ENCODE peak calls at places on chromosomes 5 and 9, in eight cellular contexts. L, X, A, I, W, M, S and V are unnamed samples.

GRCh38 chr9:128575469-128575868 is 23.1 kb downstream of the SPTAN1 start:
- DNase-seq in L (no peak), X (peak), A (no peak), I (no peak), W (no peak), M (no peak), S (no peak), V (no peak)

GRCh38 chr5:181191526-181192336 is 13.3 kb downstream of the TRIM7 start:
- DNase-seq in L (peak), X (peak), A (peak), I (peak), W (peak), M (peak), S (peak), V (no peak)

GRCh38 chr9:70081120-70081495 is 37.5 kb downstream of the MAMDC2 start:
- DNase-seq in L (no peak), X (peak), A (no peak), I (no peak), W (no peak), M (no peak), S (no peak), V (no peak)

GRCh38 chr5:41335596-41335995 is 122.3 kb upstream of the C6 start:
- DNase-seq in L (no peak), X (no peak), A (no peak), I (no peak), W (no peak), M (no peak), S (no peak), V (no peak)

GRCh38 chr9:113509463-113509862 is 45.9 kb downstream of the RGS3 start:
- DNase-seq in L (no peak), X (peak), A (no peak), I (no peak), W (no peak), M (no peak), S (no peak), V (no peak)

GRCh38 chr5:115551415-115551814 is 6.8 kb upstream of the FEM1C start:
- DNase-seq in L (no peak), X (no peak), A (no peak), I (peak), W (no peak), M (no peak), S (no peak), V (no peak)

GRCh38 chr5:91219803-91220371 is 163.2 kb downstream of the ARRDC3 start:
- DNase-seq in L (peak), X (peak), A (no peak), I (peak), W (no peak), M (peak), S (no peak), V (no peak)

GRCh38 chr5:180808461-180809000 is 5.9 kb upstream of the MGAT1 start:
- DNase-seq in L (no peak), X (no peak), A (peak), I (peak), W (no peak), M (peak), S (no peak), V (no peak)

GRCh38 chr5:171580506-171581265 is 161.2 kb downstream of the FGF18 start:
- DNase-seq in L (no peak), X (no peak), A (no peak), I (no peak), W (no peak), M (no peak), S (no peak), V (no peak)

GRCh38 chr9:113641100-113641885 is 177.8 kb downstream of the RGS3 start:
- DNase-seq in L (no peak), X (peak), A (no peak), I (no peak), W (no peak), M (no peak), S (no peak), V (no peak)

GRCh38 chr9:127216210-127216887 is 48.2 kb upstream of the GARNL3 start:
- DNase-seq in L (no peak), X (no peak), A (no peak), I (no peak), W (no peak), M (no peak), S (no peak), V (no peak)

GRCh38 chr5:67493676-67494075 is 297.1 kb upstream of the CD180 start:
- DNase-seq in L (peak), X (peak), A (peak), I (peak), W (no peak), M (peak), S (no peak), V (no peak)

GRCh38 chr5:31987985-31988710 is 186.0 kb downstream of the GOLPH3 start:
- DNase-seq in L (peak), X (no peak), A (no peak), I (no peak), W (no peak), M (no peak), S (no peak), V (no peak)

GRCh38 chr5:101904736-101905135 is 391.3 kb downstream of the SLCO4C1 start:
- DNase-seq in L (no peak), X (no peak), A (no peak), I (no peak), W (no peak), M (no peak), S (no peak), V (no peak)

GRCh38 chr9:12785251-12785880 is 10.5 kb downstream of the LURAP1L start:
- DNase-seq in L (peak), X (no peak), A (no peak), I (peak), W (no peak), M (no peak), S (no peak), V (no peak)

GRCh38 chr5:157558681-157559080 is 16.9 kb downstream of the ADAM19 start:
- DNase-seq in L (no peak), X (no peak), A (no peak), I (no peak), W (no peak), M (no peak), S (no peak), V (no peak)

GRCh38 chr5:89083791-89084190 is 200.8 kb upstream of the MEF2C start:
- DNase-seq in L (no peak), X (no peak), A (no peak), I (no peak), W (no peak), M (no peak), S (no peak), V (no peak)

GRCh38 chr5:16673241-16673998 is 56.6 kb upstream of the RETREG1 start:
- DNase-seq in L (no peak), X (no peak), A (no peak), I (no peak), W (no peak), M (no peak), S (no peak), V (no peak)

GRCh38 chr9:34406219-34406618 is 29.5 kb upstream of the MYORG start:
- DNase-seq in L (no peak), X (no peak), A (no peak), I (no peak), W (no peak), M (no peak), S (no peak), V (no peak)

GRCh38 chr9:92501671-92502393 is 19.5 kb upstream of the ASPN start:
- DNase-seq in L (peak), X (peak), A (peak), I (peak), W (no peak), M (peak), S (no peak), V (no peak)

GRCh38 chr9:22645893-22646292 is 199.3 kb downstream of the DMRTA1 start:
- DNase-seq in L (no peak), X (no peak), A (no peak), I (no peak), W (no peak), M (no peak), S (no peak), V (no peak)

GRCh38 chr9:5869315-5870019 is 21.2 kb upstream of the MLANA start:
- DNase-seq in L (peak), X (no peak), A (peak), I (peak), W (peak), M (no peak), S (no peak), V (no peak)

GRCh38 chr5:158725223-158725825 is 374.4 kb downstream of the EBF1 start:
- DNase-seq in L (no peak), X (no peak), A (no peak), I (no peak), W (no peak), M (no peak), S (no peak), V (no peak)

GRCh38 chr5:62256161-62257017 is 49.6 kb upstream of the KIF2A start:
- DNase-seq in L (no peak), X (peak), A (no peak), I (peak), W (no peak), M (peak), S (no peak), V (peak)

GRCh38 chr9:95696701-95697100 is 178.8 kb upstream of the ERCC6L2 start:
- DNase-seq in L (no peak), X (no peak), A (peak), I (no peak), W (no peak), M (no peak), S (no peak), V (no peak)

GRCh38 chr9:108786756-108787663 is 68.8 kb downstream of the ACTL7B start:
- DNase-seq in L (peak), X (no peak), A (no peak), I (no peak), W (no peak), M (no peak), S (no peak), V (no peak)

GRCh38 chr9:135338546-135338945 is 141.0 kb upstream of the PPP1R26 start:
- DNase-seq in L (no peak), X (no peak), A (no peak), I (no peak), W (no peak), M (no peak), S (no peak), V (no peak)

GRCh38 chr5:149552038-149552494 is 827 bp upstream of the CSNK1A1 start:
- DNase-seq in L (no peak), X (no peak), A (no peak), I (no peak), W (no peak), M (no peak), S (no peak), V (no peak)

GRCh38 chr5:148748702-148749101 is 77.7 kb upstream of the ADRB2 start:
- DNase-seq in L (no peak), X (no peak), A (no peak), I (no peak), W (no peak), M (no peak), S (no peak), V (no peak)

GRCh38 chr5:143585970-143586369 is 182.5 kb upstream of the NR3C1 start:
- DNase-seq in L (no peak), X (peak), A (no peak), I (peak), W (no peak), M (no peak), S (no peak), V (no peak)

GRCh38 chr5:109325456-109325855 is 84.3 kb downstream of the PJA2 start:
- DNase-seq in L (no peak), X (no peak), A (peak), I (no peak), W (no peak), M (no peak), S (no peak), V (no peak)

GRCh38 chr5:109324941-109325340 is 84.8 kb downstream of the PJA2 start:
- DNase-seq in L (no peak), X (no peak), A (no peak), I (no peak), W (no peak), M (no peak), S (no peak), V (peak)

GRCh38 chr5:109322694-109323093 is 87.1 kb downstream of the PJA2 start:
- DNase-seq in L (no peak), X (no peak), A (no peak), I (no peak), W (no peak), M (no peak), S (no peak), V (no peak)

GRCh38 chr5:109326864-109327263 is 82.9 kb downstream of the PJA2 start:
- DNase-seq in L (no peak), X (no peak), A (no peak), I (no peak), W (no peak), M (no peak), S (no peak), V (no peak)

DNA sequence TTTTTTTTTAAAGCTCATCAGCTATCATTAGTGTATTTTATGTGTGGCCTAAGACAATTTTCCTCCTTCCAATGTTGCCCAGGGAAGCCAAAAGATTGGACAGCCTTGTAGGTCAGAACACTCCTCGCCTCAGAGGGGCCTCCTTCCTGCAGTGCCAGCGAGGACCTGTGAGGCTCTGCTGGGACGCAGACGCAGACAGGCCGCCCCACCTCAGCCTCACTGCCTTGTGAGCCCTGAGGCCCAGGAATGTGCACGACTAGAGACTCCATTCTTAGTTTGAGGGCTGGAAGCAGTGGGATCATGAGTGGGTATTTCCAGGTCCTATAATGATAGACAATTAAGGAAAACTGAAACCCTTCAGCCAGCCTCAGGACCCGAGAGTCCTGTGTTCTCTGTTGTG is 85.4 kb downstream of the PJA2 start:
- DNase-seq in L (no peak), X (no peak), A (no peak), I (no peak), W (no peak), M (no peak), S (no peak), V (no peak)
- H3K9ac ChIP-seq in L (no peak), X (no peak), A (no peak), I (no peak), W (no peak), M (no peak), S (no peak), V (no peak)

DNA sequence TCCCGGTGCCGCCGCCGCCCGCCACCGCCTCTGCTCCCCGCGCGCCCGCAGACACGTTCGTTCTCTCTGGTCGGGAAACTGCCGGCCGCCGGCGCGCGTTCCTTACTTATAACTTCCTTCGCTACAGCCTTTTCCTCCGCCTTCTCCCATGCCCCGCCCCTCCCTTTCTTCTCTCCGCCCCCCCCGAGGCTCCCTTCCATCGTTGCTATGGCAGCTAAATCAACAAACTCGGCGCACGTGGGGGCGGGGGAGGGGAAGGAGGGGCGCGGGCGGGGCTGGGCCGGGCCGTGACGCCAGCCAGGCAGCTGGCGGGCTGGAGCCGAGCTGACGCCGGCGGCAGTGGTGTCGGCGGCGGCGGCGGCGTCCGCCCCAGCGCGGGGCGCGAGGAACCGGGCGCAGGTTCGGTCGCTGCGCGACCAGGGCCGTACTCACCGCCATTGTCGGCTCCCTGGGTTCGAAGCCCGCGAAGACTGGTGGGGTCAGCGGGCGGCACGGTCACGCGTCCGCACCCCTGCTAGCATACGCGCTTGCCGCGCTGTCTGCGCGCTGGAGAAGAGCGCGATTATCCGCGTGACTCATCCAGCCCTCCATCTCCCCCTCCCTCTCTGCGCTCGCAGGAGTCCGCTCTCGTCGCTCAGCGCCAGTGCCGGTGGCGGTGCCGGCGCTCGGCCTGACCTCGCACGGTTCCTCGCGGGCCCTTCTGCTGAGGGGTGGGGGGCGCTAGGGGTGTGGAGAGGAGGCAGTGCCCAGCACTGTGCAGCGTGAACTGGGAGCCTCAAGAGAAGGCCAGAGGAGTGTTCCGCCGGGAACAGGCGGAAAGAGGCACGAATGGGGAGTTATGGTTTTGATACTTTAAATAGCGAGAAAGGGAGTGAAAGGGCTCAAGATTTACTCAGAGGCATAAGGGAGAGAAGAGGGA is at the start of gene KLF4:
- DNase-seq in L (peak), X (peak), A (peak), I (peak), W (peak), M (peak), S (no peak), V (peak)
- TF ChIP-seq POLR2AphosphoS5 in L (peak), X (no peak), A (no peak), I (no peak), W (peak), M (no peak), S (no peak), V (no peak)

GRCh38 chr5:58887721-58888409 is 305.0 kb downstream of the RAB3C start:
- DNase-seq in L (no peak), X (no peak), A (no peak), I (no peak), W (no peak), M (no peak), S (no peak), V (no peak)

GRCh38 chr5:58886315-58887207 is 303.7 kb downstream of the RAB3C start:
- DNase-seq in L (peak), X (peak), A (peak), I (peak), W (peak), M (peak), S (no peak), V (peak)

GRCh38 chr5:58890265-58890664 is 307.4 kb downstream of the RAB3C start:
- DNase-seq in L (no peak), X (no peak), A (no peak), I (no peak), W (no peak), M (no peak), S (no peak), V (no peak)

GRCh38 chr5:58887311-58887710 is 304.4 kb downstream of the RAB3C start:
- DNase-seq in L (no peak), X (no peak), A (no peak), I (no peak), W (no peak), M (no peak), S (no peak), V (no peak)

GRCh38 chr5:58885265-58885664 is 302.4 kb downstream of the RAB3C start:
- DNase-seq in L (no peak), X (no peak), A (no peak), I (no peak), W (no peak), M (no peak), S (no peak), V (no peak)
- H3K9ac ChIP-seq in L (no peak), X (no peak), A (no peak), I (no peak), W (no peak), M (no peak), S (no peak), V (peak)

DNA sequence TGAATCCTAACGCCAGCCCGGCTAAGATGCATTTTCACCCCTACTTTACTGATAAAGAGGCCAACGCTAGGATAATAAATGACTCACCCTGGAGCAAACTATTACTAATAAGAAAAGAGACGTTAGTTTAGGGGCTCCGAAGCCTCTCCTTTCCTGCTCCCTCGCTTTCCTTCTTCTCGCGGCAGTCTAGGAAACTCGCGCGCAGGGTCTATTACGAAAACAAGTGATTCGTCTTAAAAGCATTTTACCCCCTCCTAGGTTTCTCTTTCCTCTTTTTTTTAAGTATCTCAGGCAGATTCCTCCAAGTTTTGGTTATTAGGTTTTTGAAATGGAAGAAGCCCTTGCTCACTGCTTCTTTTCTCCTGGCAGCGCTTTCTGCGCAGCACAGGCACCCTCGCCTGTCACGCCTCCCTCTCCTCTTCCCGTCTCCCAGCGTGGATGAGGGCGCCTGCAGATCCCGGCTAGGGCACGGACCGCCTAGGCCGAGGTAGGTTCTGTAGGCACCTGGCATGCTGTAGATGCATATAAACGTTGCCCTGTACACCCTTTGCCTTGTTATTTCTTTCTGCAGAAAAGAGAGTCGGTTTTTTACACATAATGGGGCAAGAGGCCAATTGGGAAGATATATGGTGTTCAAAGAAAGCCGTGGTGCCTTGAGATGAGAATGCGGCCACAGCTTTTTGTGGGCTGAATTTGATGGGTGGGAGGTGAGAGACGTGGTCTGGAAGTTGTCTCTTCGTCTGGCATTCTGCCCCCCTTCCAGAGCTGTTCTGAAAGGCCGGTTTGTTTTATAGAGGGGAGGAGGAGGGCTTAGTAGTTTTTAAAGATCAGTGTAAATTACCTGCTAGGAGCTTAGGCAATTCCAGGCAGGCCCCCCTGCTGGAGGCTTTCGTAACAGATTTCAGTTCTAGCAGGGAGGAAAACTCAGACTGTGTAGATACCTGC is 981 bp downstream of the GCNT1 start:
- DNase-seq in L (peak), X (peak), A (peak), I (peak), W (peak), M (peak), S (no peak), V (no peak)
- TF ChIP-seq POLR2AphosphoS5 in L (no peak), X (no peak), A (no peak), I (no peak), W (no peak), M (no peak), S (no peak), V (no peak)

GRCh38 chr5:179620703-179621350 is 2.6 kb downstream of the HNRNPH1 start:
- DNase-seq in L (no peak), X (no peak), A (no peak), I (peak), W (no peak), M (no peak), S (no peak), V (no peak)

GRCh38 chr5:179618923-179619554 is 4.4 kb downstream of the HNRNPH1 start:
- DNase-seq in L (no peak), X (no peak), A (no peak), I (no peak), W (no peak), M (no peak), S (no peak), V (no peak)

GRCh38 chr5:179621551-179621971 is 1.9 kb downstream of the HNRNPH1 start:
- DNase-seq in L (no peak), X (no peak), A (no peak), I (no peak), W (no peak), M (no peak), S (no peak), V (no peak)

GRCh38 chr5:179620293-179620692 is 3.2 kb downstream of the HNRNPH1 start:
- DNase-seq in L (no peak), X (no peak), A (no peak), I (no peak), W (no peak), M (no peak), S (no peak), V (no peak)

GRCh38 chr5:179619776-179620175 is 3.7 kb downstream of the HNRNPH1 start:
- DNase-seq in L (no peak), X (peak), A (no peak), I (no peak), W (no peak), M (no peak), S (no peak), V (no peak)
- H3K9ac ChIP-seq in L (no peak), X (peak), A (peak), I (peak), W (no peak), M (peak), S (no peak), V (peak)